ENCODE peak calls at places on chromosomes 11 and 22, in six cellular contexts. W is suprapubic skin, L is H1, J is sigmoid colon, P is A549, T is transverse colon. I is an unnamed sample.

GRCh38 chr11:60840711-60841430 is 1.0 kb upstream of the CCDC86 start:
- DNase-seq in W (no peak), L (no peak), J (peak), P (no peak), T (peak), I (no peak)

GRCh38 chr11:86244063-86244521 is 461 bp upstream of the EED start:
- DNase-seq in W (peak), L (no peak), J (peak), P (peak), T (peak), I (peak)

GRCh38 chr11:79438631-79439429 is 2.0 kb downstream of the TENM4 start:
- DNase-seq in W (no peak), L (peak), J (peak), P (no peak), T (peak), I (no peak)

GRCh38 chr11:65887026-65887722 is 1.1 kb downstream of the FIBP start:
- DNase-seq in W (no peak), L (no peak), J (no peak), P (no peak), T (peak), I (no peak)

GRCh38 chr22:22060200-22061084 is 77.9 kb upstream of the TOP3B start:
- DNase-seq in W (no peak), L (peak), J (peak), P (peak), T (peak), I (no peak)

GRCh38 chr11:40722179-40722795 is 737.2 kb downstream of the LRRC4C start:
- DNase-seq in W (no peak), L (peak), J (peak), P (peak), T (no peak), I (no peak)

GRCh38 chr11:123798079-123798478 is 8.1 kb downstream of the OR6M1 start:
- DNase-seq in W (no peak), L (no peak), J (no peak), P (no peak), T (no peak), I (no peak)

GRCh38 chr11:776459-777287 is 614 bp downstream of the GATD1 start:
- DNase-seq in W (no peak), L (no peak), J (peak), P (no peak), T (no peak), I (no peak)

GRCh38 chr22:40107756-40108437 is 69.8 kb upstream of the TNRC6B start:
- DNase-seq in W (no peak), L (no peak), J (no peak), P (no peak), T (peak), I (peak)

GRCh38 chr11:61996933-61997332 is 29.5 kb upstream of the FTH1 start:
- DNase-seq in W (no peak), L (no peak), J (no peak), P (no peak), T (no peak), I (no peak)

GRCh38 chr11:116808262-116809175 is 14.6 kb downstream of the APOA4 start:
- DNase-seq in W (no peak), L (no peak), J (peak), P (no peak), T (peak), I (peak)

GRCh38 chr11:46267930-46268329 is 9.5 kb upstream of the CREB3L1 start:
- DNase-seq in W (no peak), L (no peak), J (no peak), P (no peak), T (no peak), I (no peak)

GRCh38 chr11:66069715-66070603 is at the start of gene PACS1:
- DNase-seq in W (peak), L (peak), J (peak), P (peak), T (peak), I (peak)

GRCh38 chr11:13207665-13208594 is 69.7 kb upstream of the BMAL1 start:
- DNase-seq in W (no peak), L (peak), J (no peak), P (peak), T (peak), I (no peak)

GRCh38 chr11:107370390-107370789 is 87.2 kb downstream of the CWF19L2 start:
- DNase-seq in W (no peak), L (no peak), J (no peak), P (no peak), T (no peak), I (no peak)

GRCh38 chr22:27011131-27011530 is 353.7 kb downstream of the MIAT start:
- DNase-seq in W (no peak), L (no peak), J (no peak), P (no peak), T (no peak), I (no peak)

GRCh38 chr11:83641511-83641910 is 355.3 kb upstream of the CCDC90B start:
- DNase-seq in W (no peak), L (no peak), J (peak), P (peak), T (no peak), I (no peak)

GRCh38 chr11:9757809-9758675 is 94.2 kb downstream of the SWAP70 start:
- DNase-seq in W (peak), L (peak), J (peak), P (peak), T (peak), I (peak)

GRCh38 chr11:72589802-72590761 is 84.1 kb downstream of the PDE2A start:
- DNase-seq in W (no peak), L (peak), J (no peak), P (peak), T (peak), I (peak)

GRCh38 chr11:353315-353857 is 15.9 kb upstream of the B4GALNT4 start:
- DNase-seq in W (peak), L (no peak), J (peak), P (peak), T (peak), I (peak)

GRCh38 chr22:30315962-30316576 is 10.7 kb downstream of the TBC1D10A start:
- DNase-seq in W (no peak), L (no peak), J (no peak), P (no peak), T (no peak), I (no peak)

GRCh38 chr11:44016546-44017442 is 31.0 kb upstream of the ACCSL start:
- DNase-seq in W (peak), L (no peak), J (peak), P (no peak), T (no peak), I (peak)

GRCh38 chr22:30989473-30989872 is 20.4 kb downstream of the TUG1 start:
- DNase-seq in W (no peak), L (no peak), J (no peak), P (no peak), T (no peak), I (no peak)

GRCh38 chr22:25775501-25775900 is 33.5 kb downstream of the MYO18B start:
- DNase-seq in W (no peak), L (peak), J (no peak), P (no peak), T (no peak), I (no peak)

DNA sequence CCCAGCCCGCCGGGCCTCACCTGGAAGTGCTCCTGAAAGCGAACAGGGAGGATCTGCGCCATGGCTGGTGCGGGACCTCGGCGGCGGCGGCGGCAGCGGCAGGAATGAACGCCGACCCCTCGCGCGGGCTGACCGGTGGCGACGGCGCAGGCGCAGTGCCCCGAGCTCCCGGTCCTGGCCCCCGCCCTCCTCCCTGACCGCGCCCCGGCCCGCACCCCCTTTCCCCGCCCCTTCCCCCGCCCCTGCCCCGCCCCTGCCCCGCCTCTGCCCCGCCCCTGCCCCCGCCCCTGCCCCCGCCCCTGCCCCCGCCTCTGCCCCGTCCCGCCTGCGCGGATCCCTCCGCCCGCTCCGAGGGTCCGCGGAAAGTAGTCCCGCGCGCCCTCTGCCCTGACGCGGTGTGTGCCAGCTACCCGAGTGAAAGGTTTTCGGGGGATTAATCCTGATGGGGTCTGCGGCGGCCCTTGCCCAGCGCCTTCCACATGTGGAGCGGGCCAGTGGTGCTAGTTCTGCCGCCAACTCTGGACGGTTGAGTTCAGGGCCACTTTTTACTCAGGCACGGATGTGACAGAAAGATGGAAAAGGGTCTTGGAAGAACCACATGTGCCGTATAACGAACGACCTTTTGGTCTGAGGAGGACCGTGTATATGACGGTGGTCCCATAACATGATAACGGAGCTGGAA is at the start of gene CLTCL1:
- DNase-seq in W (peak), L (peak), J (peak), P (peak), T (peak), I (peak)
- TF ChIP-seq EP300 in W (no peak), L (no peak), J (no peak), P (no peak), T (no peak), I (no peak)

DNA sequence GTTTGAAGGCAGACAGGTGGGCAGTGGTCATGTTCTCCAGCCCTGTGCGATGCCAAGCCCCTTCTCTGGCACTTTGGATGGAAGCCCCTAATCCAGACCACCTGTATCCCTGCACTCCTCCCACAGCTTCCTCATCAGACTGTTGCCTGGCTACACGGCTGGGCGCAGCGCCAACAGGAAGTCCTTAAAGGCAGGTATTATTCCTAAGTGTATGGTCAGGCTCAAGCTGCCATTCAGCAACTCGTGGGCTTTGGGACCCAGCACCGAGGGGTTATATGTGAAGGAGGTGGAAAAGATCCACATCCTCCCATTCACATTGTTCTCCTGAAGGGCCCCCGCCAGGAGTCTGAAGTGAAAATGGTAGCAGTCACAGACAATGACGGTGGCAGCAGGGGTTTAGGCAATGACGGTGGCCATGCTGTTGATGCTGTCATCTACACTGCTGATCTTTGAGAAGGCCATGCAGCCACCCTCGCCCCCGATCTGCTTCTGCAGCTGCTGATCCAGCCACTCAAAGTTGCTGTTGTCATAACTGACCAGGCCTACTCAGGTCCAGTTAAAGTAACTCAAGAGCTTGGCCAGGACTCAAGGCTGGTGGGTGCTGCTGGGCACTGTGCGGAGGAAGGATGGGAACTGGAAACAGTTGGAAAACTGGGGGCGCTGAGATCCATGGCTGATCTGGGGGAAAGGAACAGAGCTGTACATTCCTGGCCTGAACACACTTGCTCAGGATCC is 27.7 kb downstream of the OR6Q1 start:
- DNase-seq in W (no peak), L (no peak), J (no peak), P (no peak), T (peak), I (peak)
- TF ChIP-seq POLR2A in W (no peak), L (no peak), J (no peak), P (no peak), T (no peak), I (no peak)

GRCh38 chr22:46251816-46252380 is 1.8 kb upstream of the CDPF1 start:
- DNase-seq in W (no peak), L (no peak), J (no peak), P (no peak), T (no peak), I (no peak)

GRCh38 chr22:46251266-46251665 is 1.2 kb upstream of the CDPF1 start:
- DNase-seq in W (no peak), L (no peak), J (no peak), P (no peak), T (no peak), I (no peak)

GRCh38 chr22:46250035-46250782 is at the start of gene CDPF1:
- DNase-seq in W (peak), L (peak), J (peak), P (peak), T (peak), I (peak)

GRCh38 chr22:46247443-46247975 is 2.6 kb downstream of the CDPF1 start:
- DNase-seq in W (no peak), L (no peak), J (no peak), P (no peak), T (no peak), I (no peak)

GRCh38 chr22:46250783-46251125 is 661 bp upstream of the CDPF1 start:
- DNase-seq in W (no peak), L (peak), J (no peak), P (no peak), T (peak), I (no peak)
- H3K27ac ChIP-seq in W (no peak), L (no peak), J (peak), P (peak), T (peak), I (peak)

GRCh38 chr11:33808228-33808828 is 34.0 kb upstream of the FBXO3 start:
- DNase-seq in W (peak), L (peak), J (peak), P (peak), T (peak), I (peak)

GRCh38 chr11:33801821-33802413 is 27.6 kb upstream of the FBXO3 start:
- DNase-seq in W (no peak), L (no peak), J (no peak), P (peak), T (no peak), I (no peak)

GRCh38 chr11:33797879-33798278 is 23.6 kb upstream of the FBXO3 start:
- DNase-seq in W (no peak), L (no peak), J (no peak), P (no peak), T (no peak), I (no peak)

GRCh38 chr11:33804471-33804870 is 30.2 kb upstream of the FBXO3 start:
- DNase-seq in W (no peak), L (no peak), J (no peak), P (no peak), T (no peak), I (no peak)

GRCh38 chr11:33802414-33802950 is 28.2 kb upstream of the FBXO3 start:
- DNase-seq in W (no peak), L (peak), J (peak), P (peak), T (peak), I (peak)
- TF ChIP-seq EP300 in W (no peak), L (peak), J (no peak), P (no peak), T (no peak), I (no peak)

GRCh38 chr11:20795005-20795404 is 125.6 kb downstream of the NELL1 start:
- DNase-seq in W (no peak), L (no peak), J (no peak), P (no peak), T (no peak), I (no peak)

GRCh38 chr11:20790622-20791021 is 121.2 kb downstream of the NELL1 start:
- DNase-seq in W (no peak), L (peak), J (no peak), P (no peak), T (no peak), I (no peak)
- TF ChIP-seq POLR2A in W (no peak), L (no peak), J (no peak), P (no peak), T (no peak), I (no peak)

DNA sequence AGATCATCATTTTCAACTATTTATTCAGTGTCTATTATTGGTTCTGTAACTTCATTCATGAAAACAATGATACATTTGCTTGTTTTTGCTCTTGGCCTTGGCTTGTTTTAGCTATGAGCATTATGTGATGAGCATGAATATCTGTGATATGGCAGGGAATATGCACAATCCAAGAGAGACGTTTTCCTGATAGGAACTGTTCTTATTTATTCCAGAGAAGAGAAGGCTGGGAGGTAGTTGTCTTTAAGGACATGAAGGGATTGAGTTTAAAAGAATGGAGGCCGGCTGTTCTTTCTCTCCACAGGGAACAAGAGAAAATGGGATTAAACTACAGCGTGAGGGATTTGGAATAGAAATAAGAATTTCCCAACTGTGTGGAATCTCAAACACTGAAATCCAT is 30.3 kb downstream of the BLID start:
- DNase-seq in W (no peak), L (no peak), J (no peak), P (no peak), T (no peak), I (no peak)
- H3K27ac ChIP-seq in W (peak), L (no peak), J (peak), P (no peak), T (no peak), I (no peak)

GRCh38 chr22:24592846-24593809 is at the start of gene LRRC75B:
- DNase-seq in W (peak), L (peak), J (peak), P (peak), T (peak), I (peak)
- TF ChIP-seq EP300 in W (no peak), L (no peak), J (no peak), P (no peak), T (no peak), I (no peak)

GRCh38 chr22:41285441-41285819 is 557 bp downstream of the RANGAP1 start:
- DNase-seq in W (no peak), L (peak), J (peak), P (peak), T (peak), I (peak)
- TF ChIP-seq POLR2A in W (no peak), L (no peak), J (no peak), P (no peak), T (no peak), I (no peak)

GRCh38 chr11:69982675-69983570 is 95.2 kb upstream of the ANO1 start:
- DNase-seq in W (no peak), L (no peak), J (no peak), P (no peak), T (no peak), I (no peak)

GRCh38 chr11:69983897-69984438 is 94.1 kb upstream of the ANO1 start:
- DNase-seq in W (no peak), L (no peak), J (no peak), P (no peak), T (no peak), I (no peak)

GRCh38 chr11:69984457-69985261 is 93.5 kb upstream of the ANO1 start:
- DNase-seq in W (no peak), L (peak), J (no peak), P (no peak), T (no peak), I (no peak)

GRCh38 chr11:69985331-69985653 is 92.8 kb upstream of the ANO1 start:
- DNase-seq in W (no peak), L (no peak), J (no peak), P (no peak), T (no peak), I (no peak)

DNA sequence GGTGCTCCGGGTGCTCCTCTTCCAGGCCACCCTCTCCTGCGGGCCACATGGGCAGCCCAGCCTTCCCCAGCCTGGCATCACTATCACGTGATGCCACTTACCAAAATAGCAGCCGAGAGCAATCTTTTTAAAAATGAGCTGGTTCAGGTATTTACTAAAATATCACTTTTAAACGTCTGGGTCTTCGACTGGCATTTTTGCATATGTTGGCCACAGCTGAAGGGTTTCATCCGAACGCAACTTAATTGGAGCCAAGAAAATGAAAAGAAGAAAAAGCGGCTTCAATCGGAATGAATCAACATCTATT is 94.6 kb upstream of the ANO1 start:
- DNase-seq in W (no peak), L (no peak), J (no peak), P (no peak), T (no peak), I (no peak)
- H3K27ac ChIP-seq in W (no peak), L (no peak), J (no peak), P (no peak), T (no peak), I (no peak)